ENCODE peak calls at places on chromosomes 11 and 22, in nine cellular contexts. One of them, this sample, is unnamed.

GRCh38 chr11:115201121-115201792 is 303.0 kb downstream of the CADM1 start:
- DNase-seq in HTR-8/SVneo: no peak
- DNase-seq in NCI-H510A treated with DMSO at 0.1 percent for 48 hours: no peak
- DNase-seq in type B pancreatic cell: no peak
- DNase-seq in Daoy: peak; percentile 81
- DNase-seq in NCI-H1105 treated with DMSO at 0.1 percent for 48 hours: no peak
- DNase-seq in T-helper 2 cell: no peak
- DNase-seq in cerebellum: no peak
- DNase-seq in psoas muscle: no peak
- DNase-seq in this sample: no peak

GRCh38 chr11:90747057-90747456 is 524.2 kb upstream of the CHORDC1 start:
- DNase-seq in HTR-8/SVneo: no peak
- DNase-seq in NCI-H510A treated with DMSO at 0.1 percent for 48 hours: no peak
- DNase-seq in type B pancreatic cell: no peak
- DNase-seq in Daoy: no peak
- DNase-seq in NCI-H1105 treated with DMSO at 0.1 percent for 48 hours: no peak
- DNase-seq in T-helper 2 cell: no peak
- DNase-seq in cerebellum: no peak
- DNase-seq in psoas muscle: no peak
- DNase-seq in this sample: peak; percentile 52

GRCh38 chr11:11458523-11458922 is 105.5 kb upstream of the CSNK2A3 start:
- DNase-seq in HTR-8/SVneo: no peak
- DNase-seq in NCI-H510A treated with DMSO at 0.1 percent for 48 hours: no peak
- DNase-seq in type B pancreatic cell: no peak
- DNase-seq in Daoy: no peak
- DNase-seq in NCI-H1105 treated with DMSO at 0.1 percent for 48 hours: no peak
- DNase-seq in T-helper 2 cell: no peak
- DNase-seq in cerebellum: no peak
- DNase-seq in psoas muscle: no peak
- DNase-seq in this sample: no peak

GRCh38 chr11:123193742-123194141 is 1.3 kb downstream of the CLMP start:
- DNase-seq in HTR-8/SVneo: no peak
- DNase-seq in NCI-H510A treated with DMSO at 0.1 percent for 48 hours: no peak
- DNase-seq in type B pancreatic cell: no peak
- DNase-seq in Daoy: no peak
- DNase-seq in NCI-H1105 treated with DMSO at 0.1 percent for 48 hours: no peak
- DNase-seq in T-helper 2 cell: no peak
- DNase-seq in cerebellum: no peak
- DNase-seq in psoas muscle: no peak
- DNase-seq in this sample: no peak

GRCh38 chr22:36055376-36056310 is 27.0 kb upstream of the RBFOX2 start:
- DNase-seq in HTR-8/SVneo: no peak
- DNase-seq in NCI-H510A treated with DMSO at 0.1 percent for 48 hours: no peak
- DNase-seq in type B pancreatic cell: no peak
- DNase-seq in Daoy: peak; percentile 76
- DNase-seq in NCI-H1105 treated with DMSO at 0.1 percent for 48 hours: no peak
- DNase-seq in T-helper 2 cell: no peak
- DNase-seq in cerebellum: no peak
- DNase-seq in psoas muscle: peak; percentile 49
- DNase-seq in this sample: peak; percentile 27

GRCh38 chr11:63682045-63682915 is 980 bp downstream of the RTN3 start:
- DNase-seq in HTR-8/SVneo: no peak
- DNase-seq in NCI-H510A treated with DMSO at 0.1 percent for 48 hours: peak; percentile 26
- DNase-seq in type B pancreatic cell: no peak
- DNase-seq in Daoy: peak; percentile 20
- DNase-seq in NCI-H1105 treated with DMSO at 0.1 percent for 48 hours: peak; percentile 72
- DNase-seq in T-helper 2 cell: no peak
- DNase-seq in cerebellum: peak; percentile 64
- DNase-seq in psoas muscle: no peak
- DNase-seq in this sample: peak; percentile 49

GRCh38 chr11:69903206-69903605 is 84.0 kb upstream of the FGF3 start:
- DNase-seq in HTR-8/SVneo: no peak
- DNase-seq in NCI-H510A treated with DMSO at 0.1 percent for 48 hours: no peak
- DNase-seq in type B pancreatic cell: no peak
- DNase-seq in Daoy: no peak
- DNase-seq in NCI-H1105 treated with DMSO at 0.1 percent for 48 hours: no peak
- DNase-seq in T-helper 2 cell: no peak
- DNase-seq in cerebellum: no peak
- DNase-seq in psoas muscle: peak; percentile 15
- DNase-seq in this sample: no peak

GRCh38 chr11:64355078-64355940 is 3.7 kb upstream of the RPS6KA4 start:
- DNase-seq in HTR-8/SVneo: peak; percentile 91
- DNase-seq in NCI-H510A treated with DMSO at 0.1 percent for 48 hours: peak; percentile 84
- DNase-seq in type B pancreatic cell: no peak
- DNase-seq in Daoy: peak; percentile 90
- DNase-seq in NCI-H1105 treated with DMSO at 0.1 percent for 48 hours: no peak
- DNase-seq in T-helper 2 cell: no peak
- DNase-seq in cerebellum: peak; percentile 82
- DNase-seq in psoas muscle: peak; percentile 91
- DNase-seq in this sample: peak; percentile 85

GRCh38 chr22:37202001-37202555 is 10.2 kb downstream of the SSTR3 start:
- DNase-seq in HTR-8/SVneo: no peak
- DNase-seq in NCI-H510A treated with DMSO at 0.1 percent for 48 hours: no peak
- DNase-seq in type B pancreatic cell: no peak
- DNase-seq in Daoy: no peak
- DNase-seq in NCI-H1105 treated with DMSO at 0.1 percent for 48 hours: no peak
- DNase-seq in T-helper 2 cell: no peak
- DNase-seq in cerebellum: no peak
- DNase-seq in psoas muscle: peak; percentile 19
- DNase-seq in this sample: no peak

GRCh38 chr22:46673677-46674236 is 53.6 kb downstream of the GRAMD4 start:
- DNase-seq in HTR-8/SVneo: no peak
- DNase-seq in NCI-H510A treated with DMSO at 0.1 percent for 48 hours: no peak
- DNase-seq in type B pancreatic cell: no peak
- DNase-seq in Daoy: no peak
- DNase-seq in NCI-H1105 treated with DMSO at 0.1 percent for 48 hours: no peak
- DNase-seq in T-helper 2 cell: no peak
- DNase-seq in cerebellum: no peak
- DNase-seq in psoas muscle: no peak
- DNase-seq in this sample: no peak

GRCh38 chr11:76770642-76771445 is 12.3 kb upstream of the TSKU start:
- DNase-seq in HTR-8/SVneo: peak; percentile 73
- DNase-seq in NCI-H510A treated with DMSO at 0.1 percent for 48 hours: no peak
- DNase-seq in type B pancreatic cell: no peak
- DNase-seq in Daoy: peak; percentile 96
- DNase-seq in NCI-H1105 treated with DMSO at 0.1 percent for 48 hours: no peak
- DNase-seq in T-helper 2 cell: no peak
- DNase-seq in cerebellum: no peak
- DNase-seq in psoas muscle: peak; percentile 85
- DNase-seq in this sample: peak; percentile 70

GRCh38 chr11:9750551-9750950 is 86.7 kb downstream of the SWAP70 start:
- DNase-seq in HTR-8/SVneo: no peak
- DNase-seq in NCI-H510A treated with DMSO at 0.1 percent for 48 hours: no peak
- DNase-seq in type B pancreatic cell: no peak
- DNase-seq in Daoy: no peak
- DNase-seq in NCI-H1105 treated with DMSO at 0.1 percent for 48 hours: no peak
- DNase-seq in T-helper 2 cell: no peak
- DNase-seq in cerebellum: no peak
- DNase-seq in psoas muscle: no peak
- DNase-seq in this sample: peak; percentile 90

GRCh38 chr11:10808553-10809372 is at the start of gene EIF4G2:
- DNase-seq in HTR-8/SVneo: peak; percentile 97
- DNase-seq in NCI-H510A treated with DMSO at 0.1 percent for 48 hours: peak; percentile 86
- DNase-seq in type B pancreatic cell: peak; percentile 99
- DNase-seq in Daoy: peak; percentile 99
- DNase-seq in NCI-H1105 treated with DMSO at 0.1 percent for 48 hours: peak; percentile 99
- DNase-seq in T-helper 2 cell: peak; percentile 92
- DNase-seq in cerebellum: peak; percentile 100
- DNase-seq in psoas muscle: peak; percentile 99
- DNase-seq in this sample: peak; percentile 99

GRCh38 chr22:26848244-26848920 is 191.0 kb downstream of the MIAT start:
- DNase-seq in HTR-8/SVneo: no peak
- DNase-seq in NCI-H510A treated with DMSO at 0.1 percent for 48 hours: no peak
- DNase-seq in type B pancreatic cell: no peak
- DNase-seq in Daoy: peak; percentile 83
- DNase-seq in NCI-H1105 treated with DMSO at 0.1 percent for 48 hours: no peak
- DNase-seq in T-helper 2 cell: no peak
- DNase-seq in cerebellum: no peak
- DNase-seq in psoas muscle: peak; percentile 60
- DNase-seq in this sample: no peak